ENCODE peak calls at places on chromosomes 13 and 19, in nine cellular contexts. A, W, P, K, Z, H, J, B and Q are unnamed samples.

GRCh38 chr13:113192902-113193301 is 15.6 kb downstream of the PCID2 start:
- DNase-seq in A (no peak), W (no peak), P (no peak), K (no peak), Z (no peak), H (no peak), J (no peak), B (no peak), Q (no peak)

GRCh38 chr13:44549461-44549860 is 26.7 kb downstream of the TSC22D1 start:
- DNase-seq in A (no peak), W (no peak), P (no peak), K (no peak), Z (no peak), H (no peak), J (no peak), B (no peak), Q (no peak)

GRCh38 chr13:26605845-26606244 is 48.4 kb downstream of the WASF3 start:
- DNase-seq in A (no peak), W (no peak), P (no peak), K (peak), Z (no peak), H (no peak), J (no peak), B (no peak), Q (no peak)

GRCh38 chr13:110826861-110827672 is 87.8 kb downstream of the ANKRD10 start:
- DNase-seq in A (no peak), W (no peak), P (no peak), K (no peak), Z (no peak), H (no peak), J (no peak), B (no peak), Q (no peak)

GRCh38 chr13:65808061-65808460 is 1422.1 kb downstream of the PCDH9 start:
- DNase-seq in A (no peak), W (no peak), P (no peak), K (no peak), Z (no peak), H (no peak), J (no peak), B (no peak), Q (no peak)

GRCh38 chr13:112892759-112893569 is 76.0 kb upstream of the MCF2L start:
- DNase-seq in A (no peak), W (no peak), P (no peak), K (no peak), Z (peak), H (no peak), J (peak), B (no peak), Q (no peak)

GRCh38 chr13:77574076-77574475 is 38.6 kb downstream of the SCEL start:
- DNase-seq in A (no peak), W (no peak), P (no peak), K (no peak), Z (no peak), H (no peak), J (no peak), B (no peak), Q (no peak)

GRCh38 chr19:13823256-13823655 is 28.0 kb downstream of the ZSWIM4 start:
- DNase-seq in A (no peak), W (no peak), P (no peak), K (no peak), Z (no peak), H (no peak), J (no peak), B (no peak), Q (no peak)

GRCh38 chr19:29293736-29294342 is 80.9 kb upstream of the UQCRFS1 start:
- DNase-seq in A (no peak), W (no peak), P (no peak), K (no peak), Z (no peak), H (no peak), J (no peak), B (no peak), Q (peak)

GRCh38 chr13:47111499-47111898 is 214.6 kb upstream of the HTR2A start:
- DNase-seq in A (no peak), W (no peak), P (no peak), K (no peak), Z (no peak), H (no peak), J (no peak), B (no peak), Q (no peak)

GRCh38 chr19:6417713-6418561 is 6.7 kb downstream of the KHSRP start:
- DNase-seq in A (no peak), W (no peak), P (no peak), K (peak), Z (no peak), H (no peak), J (no peak), B (no peak), Q (no peak)

GRCh38 chr19:4980838-4981680 is 12.1 kb downstream of the KDM4B start:
- DNase-seq in A (no peak), W (no peak), P (no peak), K (peak), Z (no peak), H (no peak), J (no peak), B (no peak), Q (no peak)

GRCh38 chr13:109672545-109672944 is 113.8 kb downstream of the IRS2 start:
- DNase-seq in A (no peak), W (no peak), P (peak), K (no peak), Z (no peak), H (no peak), J (no peak), B (no peak), Q (no peak)

GRCh38 chr19:1862424-1863307 is 713 bp downstream of the KLF16 start:
- DNase-seq in A (no peak), W (no peak), P (no peak), K (peak), Z (no peak), H (no peak), J (peak), B (peak), Q (peak)

DNA sequence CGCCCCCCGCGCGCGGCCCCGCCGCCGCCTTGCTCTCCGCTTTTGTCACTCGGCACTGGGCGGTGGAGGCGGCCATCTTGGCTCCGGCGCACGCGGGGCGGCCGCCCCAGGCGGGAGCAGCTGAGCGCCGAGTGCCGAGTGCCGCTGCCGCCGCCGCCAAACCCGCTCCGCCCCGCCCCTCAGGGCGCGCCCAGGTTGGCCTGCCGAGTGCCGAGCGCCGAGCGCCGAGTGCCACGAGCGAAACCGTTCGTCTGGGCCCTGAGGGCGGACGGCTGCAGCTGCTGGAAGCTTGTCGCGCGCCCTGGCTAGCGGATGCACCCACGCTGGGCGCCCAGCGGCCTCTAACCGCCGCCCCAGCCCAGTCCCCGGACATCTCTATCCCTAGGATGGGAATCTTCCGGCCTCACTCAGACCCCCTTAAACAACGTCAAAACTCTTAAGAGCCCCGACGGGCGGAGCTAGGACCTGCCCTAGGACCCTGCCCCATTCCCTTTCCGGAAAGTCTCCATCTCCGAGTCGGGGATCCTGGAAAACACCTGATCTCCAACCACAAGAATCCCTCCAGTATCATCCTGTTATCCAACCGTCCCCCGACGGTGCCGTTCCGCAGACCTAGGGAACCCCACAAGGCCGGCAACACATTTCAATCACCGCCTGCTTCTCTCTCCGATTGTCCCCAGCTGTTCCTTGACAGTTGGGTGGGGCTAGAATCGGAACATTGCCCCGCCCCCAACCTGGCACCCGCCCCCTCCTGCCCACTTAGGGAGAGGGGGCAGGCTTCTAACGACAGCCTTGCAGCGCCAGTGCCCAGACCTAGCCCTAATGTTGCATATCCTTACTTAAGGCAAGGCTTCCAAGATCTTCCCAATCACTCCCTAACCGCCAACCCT is 14.1 kb upstream of the AKAP8L start:
- DNase-seq in A (peak), W (peak), P (no peak), K (peak), Z (peak), H (peak), J (peak), B (peak), Q (peak)
- TF ChIP-seq CTCF in A (no peak), W (no peak), P (no peak), K (no peak), Z (no peak), H (no peak), J (no peak), B (no peak), Q (no peak)

GRCh38 chr13:43157796-43158195 is 134.4 kb downstream of the DNAJC15 start:
- DNase-seq in A (no peak), W (no peak), P (no peak), K (no peak), Z (no peak), H (no peak), J (no peak), B (no peak), Q (no peak)

GRCh38 chr13:43154083-43154739 is 130.8 kb downstream of the DNAJC15 start:
- DNase-seq in A (no peak), W (no peak), P (no peak), K (no peak), Z (no peak), H (no peak), J (no peak), B (no peak), Q (no peak)

GRCh38 chr13:43154839-43155238 is 131.5 kb downstream of the DNAJC15 start:
- DNase-seq in A (no peak), W (no peak), P (no peak), K (no peak), Z (no peak), H (no peak), J (no peak), B (no peak), Q (no peak)

GRCh38 chr13:43156916-43157315 is 133.5 kb downstream of the DNAJC15 start:
- DNase-seq in A (no peak), W (no peak), P (no peak), K (no peak), Z (no peak), H (no peak), J (no peak), B (no peak), Q (no peak)

GRCh38 chr13:43159007-43159406 is 135.6 kb downstream of the DNAJC15 start:
- DNase-seq in A (no peak), W (no peak), P (no peak), K (no peak), Z (no peak), H (no peak), J (no peak), B (no peak), Q (no peak)
- TF ChIP-seq CTCF in A (no peak), W (no peak), P (peak), K (no peak), Z (no peak), H (no peak), J (no peak), B (no peak), Q (no peak)

GRCh38 chr19:12485571-12485970 is 955 bp upstream of the ZNF709 start:
- DNase-seq in A (no peak), W (no peak), P (no peak), K (no peak), Z (no peak), H (no peak), J (no peak), B (no peak), Q (no peak)
- TF ChIP-seq CTCF in A (no peak), W (no peak), P (no peak), K (no peak), Z (no peak), H (no peak), J (no peak), B (no peak), Q (no peak)

GRCh38 chr13:62767473-62767872 is 1351.8 kb upstream of the PCDH20 start:
- DNase-seq in A (no peak), W (no peak), P (no peak), K (no peak), Z (no peak), H (no peak), J (no peak), B (no peak), Q (no peak)
- TF ChIP-seq CTCF in A (no peak), W (no peak), P (no peak), K (no peak), Z (no peak), H (no peak), J (no peak), B (no peak), Q (no peak)

GRCh38 chr19:52343548-52343947 is 7.5 kb downstream of the ZNF610 start:
- DNase-seq in A (peak), W (peak), P (no peak), K (peak), Z (peak), H (peak), J (peak), B (no peak), Q (peak)
- TF ChIP-seq CTCF in A (peak), W (peak), P (peak), K (peak), Z (peak), H (no peak), J (no peak), B (peak), Q (peak)

GRCh38 chr13:40585911-40586471 is 80.5 kb downstream of the FOXO1 start:
- DNase-seq in A (no peak), W (no peak), P (no peak), K (no peak), Z (no peak), H (no peak), J (no peak), B (no peak), Q (no peak)

GRCh38 chr13:40588101-40588500 is 78.3 kb downstream of the FOXO1 start:
- DNase-seq in A (no peak), W (no peak), P (no peak), K (no peak), Z (no peak), H (no peak), J (no peak), B (no peak), Q (no peak)

GRCh38 chr13:40583738-40584137 is 82.7 kb downstream of the FOXO1 start:
- DNase-seq in A (no peak), W (no peak), P (no peak), K (no peak), Z (no peak), H (no peak), J (no peak), B (no peak), Q (no peak)

GRCh38 chr13:40589285-40590109 is 76.9 kb downstream of the FOXO1 start:
- DNase-seq in A (peak), W (no peak), P (no peak), K (no peak), Z (no peak), H (no peak), J (no peak), B (peak), Q (no peak)

DNA sequence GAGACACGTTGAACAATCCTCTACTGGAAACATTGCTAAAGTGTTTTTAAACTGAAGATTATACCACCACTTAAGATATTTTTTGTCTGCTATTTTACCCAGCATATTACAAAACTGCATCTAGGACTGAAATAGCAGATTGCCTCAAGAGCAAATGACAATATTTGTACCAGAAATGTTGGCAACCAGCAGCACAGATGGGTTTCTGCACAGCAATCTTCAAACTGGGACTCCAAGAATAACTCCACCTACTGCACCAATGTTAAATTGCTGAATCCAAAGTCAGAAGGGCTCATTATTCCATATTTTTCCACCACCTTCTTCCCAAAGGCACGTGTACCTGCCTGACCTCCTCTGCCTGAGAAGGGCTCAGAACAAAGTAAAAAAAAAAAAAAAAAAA is 79.6 kb downstream of the FOXO1 start:
- DNase-seq in A (no peak), W (no peak), P (no peak), K (no peak), Z (no peak), H (no peak), J (no peak), B (no peak), Q (no peak)
- TF ChIP-seq CTCF in A (no peak), W (no peak), P (no peak), K (no peak), Z (no peak), H (no peak), J (no peak), B (no peak), Q (no peak)